ENCODE peak calls at places on chromosomes 11 and 22, in ten cellular contexts. One of them, this sample, is unnamed.

GRCh38 chr11:71454470-71455113 is 1.6 kb downstream of the NADSYN1 start:
- DNase-seq in psoas muscle: peak; percentile 6
- DNase-seq in PC-3: peak; percentile 58
- DNase-seq in upper lobe of right lung: no peak
- DNase-seq in left ventricle myocardium inferior: no peak
- DNase-seq in suprapubic skin: no peak
- DNase-seq in AG10803: no peak
- DNase-seq in transverse colon: peak; percentile 68
- DNase-seq in ascending aorta: no peak
- DNase-seq in tibial artery: no peak
- DNase-seq in this sample: no peak

GRCh38 chr22:27115816-27116256 is 458.4 kb downstream of the MIAT start:
- DNase-seq in PC-3: peak; percentile 41
- DNase-seq in ascending aorta: no peak
- DNase-seq in transverse colon: no peak
- DNase-seq in tibial artery: no peak
- DNase-seq in psoas muscle: no peak
- DNase-seq in left ventricle myocardium inferior: no peak
- DNase-seq in upper lobe of right lung: no peak
- DNase-seq in suprapubic skin: no peak
- DNase-seq in AG10803: peak; percentile 79
- DNase-seq in this sample: no peak

GRCh38 chr11:17542249-17542648 is 2.0 kb downstream of the USH1C start:
- DNase-seq in psoas muscle: no peak
- DNase-seq in tibial artery: no peak
- DNase-seq in transverse colon: peak; percentile 86
- DNase-seq in PC-3: no peak
- DNase-seq in ascending aorta: no peak
- DNase-seq in left ventricle myocardium inferior: peak; percentile 1
- DNase-seq in AG10803: no peak
- DNase-seq in upper lobe of right lung: no peak
- DNase-seq in suprapubic skin: no peak
- DNase-seq in this sample: no peak

GRCh38 chr11:67265633-67266423 is 445 bp upstream of the GRK2 start:
- DNase-seq in suprapubic skin: no peak
- DNase-seq in psoas muscle: peak; percentile 92
- DNase-seq in upper lobe of right lung: peak; percentile 91
- DNase-seq in PC-3: peak; percentile 77
- DNase-seq in AG10803: peak; percentile 43
- DNase-seq in transverse colon: peak; percentile 85
- DNase-seq in ascending aorta: peak; percentile 85
- DNase-seq in left ventricle myocardium inferior: peak; percentile 83
- DNase-seq in tibial artery: no peak
- DNase-seq in this sample: no peak

GRCh38 chr22:36101756-36102155 is 58.8 kb downstream of the APOL3 start:
- DNase-seq in left ventricle myocardium inferior: no peak
- DNase-seq in PC-3: no peak
- DNase-seq in ascending aorta: no peak
- DNase-seq in psoas muscle: no peak
- DNase-seq in suprapubic skin: no peak
- DNase-seq in AG10803: no peak
- DNase-seq in tibial artery: no peak
- DNase-seq in transverse colon: no peak
- DNase-seq in upper lobe of right lung: no peak
- DNase-seq in this sample: no peak

GRCh38 chr11:95877288-95877687 is 46.6 kb downstream of the MTMR2 start:
- DNase-seq in suprapubic skin: no peak
- DNase-seq in AG10803: peak; percentile 99
- DNase-seq in upper lobe of right lung: no peak
- DNase-seq in transverse colon: no peak
- DNase-seq in tibial artery: no peak
- DNase-seq in psoas muscle: no peak
- DNase-seq in left ventricle myocardium inferior: no peak
- DNase-seq in ascending aorta: no peak
- DNase-seq in PC-3: peak; percentile 63
- DNase-seq in this sample: peak; percentile 99

GRCh38 chr22:33300165-33300564 is 242.0 kb upstream of the SYN3 start:
- DNase-seq in ascending aorta: no peak
- DNase-seq in psoas muscle: no peak
- DNase-seq in PC-3: no peak
- DNase-seq in left ventricle myocardium inferior: peak; percentile 40
- DNase-seq in tibial artery: no peak
- DNase-seq in AG10803: no peak
- DNase-seq in suprapubic skin: no peak
- DNase-seq in transverse colon: no peak
- DNase-seq in upper lobe of right lung: no peak
- DNase-seq in this sample: no peak

GRCh38 chr11:131495417-131495816 is 125.0 kb downstream of the NTM start:
- DNase-seq in PC-3: no peak
- DNase-seq in transverse colon: peak; percentile 20
- DNase-seq in left ventricle myocardium inferior: peak; percentile 67
- DNase-seq in tibial artery: no peak
- DNase-seq in upper lobe of right lung: no peak
- DNase-seq in AG10803: no peak
- DNase-seq in psoas muscle: peak; percentile 71
- DNase-seq in suprapubic skin: no peak
- DNase-seq in ascending aorta: no peak
- DNase-seq in this sample: no peak

GRCh38 chr22:17217179-17217578 is 2.1 kb downstream of the ADA2 start:
- DNase-seq in AG10803: no peak
- DNase-seq in suprapubic skin: no peak
- DNase-seq in transverse colon: no peak
- DNase-seq in ascending aorta: no peak
- DNase-seq in psoas muscle: no peak
- DNase-seq in upper lobe of right lung: no peak
- DNase-seq in PC-3: no peak
- DNase-seq in left ventricle myocardium inferior: no peak
- DNase-seq in tibial artery: no peak
- DNase-seq in this sample: no peak

DNA sequence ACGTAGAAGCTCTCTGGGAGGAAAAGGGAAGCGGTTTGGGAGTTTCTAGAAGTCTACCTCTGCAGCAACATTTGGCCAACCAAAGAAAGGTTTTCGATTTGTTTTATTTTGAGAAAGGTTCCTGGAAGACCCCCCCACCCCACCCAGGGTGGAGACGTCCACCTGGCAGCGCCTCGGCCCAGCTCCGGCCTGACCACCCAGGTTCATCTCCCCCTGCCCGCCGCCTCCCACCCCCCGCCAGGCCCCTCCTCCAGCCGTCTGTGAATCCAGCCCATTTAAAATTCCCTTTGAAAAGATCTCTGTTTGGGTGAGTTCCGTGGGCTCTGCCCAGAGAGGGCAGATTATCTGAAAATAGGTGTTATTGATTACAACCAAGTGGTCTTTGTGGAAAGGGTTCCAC is 43.3 kb downstream of the KCNJ1 start:
- DNase-seq in transverse colon: no peak
- DNase-seq in psoas muscle: no peak
- DNase-seq in tibial artery: no peak
- DNase-seq in left ventricle myocardium inferior: no peak
- DNase-seq in AG10803: no peak
- DNase-seq in suprapubic skin: no peak
- DNase-seq in ascending aorta: no peak
- DNase-seq in upper lobe of right lung: no peak
- DNase-seq in PC-3: no peak
- DNase-seq in this sample: no peak
- H3K4me3 ChIP-seq in transverse colon: no peak overlapping the region
- H3K4me3 ChIP-seq in psoas muscle: no peak overlapping the region
- H3K4me3 ChIP-seq in tibial artery: peak overlapping the region; percentile 50
- H3K4me3 ChIP-seq in left ventricle myocardium inferior: peak overlapping the region; percentile 48
- H3K4me3 ChIP-seq in AG10803: no peak overlapping the region
- H3K4me3 ChIP-seq in suprapubic skin: no peak overlapping the region
- H3K4me3 ChIP-seq in ascending aorta: peak overlapping the region; percentile 58
- H3K4me3 ChIP-seq in upper lobe of right lung: peak overlapping the region; percentile 21
- H3K4me3 ChIP-seq in PC-3: no peak overlapping the region
- H3K4me3 ChIP-seq in this sample: no peak overlapping the region

GRCh38 chr22:28597665-28598064 is 82.0 kb downstream of the TTC28 start:
- DNase-seq in PC-3: no peak
- DNase-seq in transverse colon: no peak
- DNase-seq in left ventricle myocardium inferior: no peak
- DNase-seq in suprapubic skin: no peak
- DNase-seq in tibial artery: no peak
- DNase-seq in AG10803: no peak
- DNase-seq in ascending aorta: no peak
- DNase-seq in psoas muscle: no peak
- DNase-seq in upper lobe of right lung: no peak
- DNase-seq in this sample: no peak

GRCh38 chr22:28599693-28600092 is 79.9 kb downstream of the TTC28 start:
- DNase-seq in transverse colon: no peak
- DNase-seq in suprapubic skin: no peak
- DNase-seq in AG10803: no peak
- DNase-seq in left ventricle myocardium inferior: no peak
- DNase-seq in ascending aorta: no peak
- DNase-seq in tibial artery: no peak
- DNase-seq in upper lobe of right lung: no peak
- DNase-seq in PC-3: no peak
- DNase-seq in psoas muscle: no peak
- DNase-seq in this sample: no peak

GRCh38 chr22:28604961-28605360 is 74.7 kb downstream of the TTC28 start:
- DNase-seq in upper lobe of right lung: no peak
- DNase-seq in tibial artery: no peak
- DNase-seq in PC-3: no peak
- DNase-seq in suprapubic skin: no peak
- DNase-seq in AG10803: peak; percentile 12
- DNase-seq in transverse colon: no peak
- DNase-seq in psoas muscle: no peak
- DNase-seq in left ventricle myocardium inferior: no peak
- DNase-seq in ascending aorta: no peak
- DNase-seq in this sample: no peak

GRCh38 chr22:28601915-28602314 is 77.7 kb downstream of the TTC28 start:
- DNase-seq in ascending aorta: no peak
- DNase-seq in psoas muscle: no peak
- DNase-seq in upper lobe of right lung: no peak
- DNase-seq in left ventricle myocardium inferior: no peak
- DNase-seq in PC-3: no peak
- DNase-seq in suprapubic skin: no peak
- DNase-seq in tibial artery: no peak
- DNase-seq in AG10803: no peak
- DNase-seq in transverse colon: no peak
- DNase-seq in this sample: no peak

DNA sequence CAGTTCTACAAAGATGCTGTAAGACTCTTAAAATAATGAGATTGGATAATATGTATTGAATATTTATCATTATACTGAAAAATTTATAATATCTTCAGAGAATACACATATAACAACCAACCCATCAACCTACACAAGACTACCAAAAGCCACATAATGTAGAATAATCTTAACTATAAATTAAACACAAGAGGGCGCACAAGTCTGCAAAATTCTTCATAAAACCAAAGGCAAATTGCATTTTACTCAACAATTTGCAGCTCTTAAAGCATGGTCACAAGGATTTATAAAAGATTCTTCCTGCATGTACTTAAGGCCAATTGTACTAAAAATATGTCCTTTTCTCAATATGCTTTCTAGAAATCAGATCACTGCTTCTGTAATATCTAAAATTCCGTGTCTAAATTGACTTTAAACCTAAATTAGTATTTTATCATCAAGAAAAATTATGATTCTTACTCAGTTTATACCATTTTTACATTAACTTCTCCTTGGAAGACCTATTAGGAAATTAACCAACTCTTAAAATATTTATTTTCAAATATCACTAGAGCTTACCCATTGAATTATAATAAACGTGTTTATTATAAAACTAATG is 79.0 kb downstream of the TTC28 start:
- DNase-seq in ascending aorta: no peak
- DNase-seq in left ventricle myocardium inferior: no peak
- DNase-seq in suprapubic skin: no peak
- DNase-seq in upper lobe of right lung: no peak
- DNase-seq in PC-3: peak; percentile 70
- DNase-seq in psoas muscle: no peak
- DNase-seq in tibial artery: no peak
- DNase-seq in transverse colon: no peak
- DNase-seq in AG10803: peak; percentile 67
- DNase-seq in this sample: peak; percentile 28
- TF ChIP-seq CTCF in ascending aorta: peak; percentile 50
- TF ChIP-seq CTCF in left ventricle myocardium inferior: peak; percentile 64
- TF ChIP-seq CTCF in suprapubic skin: peak; percentile 37
- TF ChIP-seq CTCF in upper lobe of right lung: peak; percentile 61
- TF ChIP-seq CTCF in PC-3: peak; percentile 66
- TF ChIP-seq CTCF in psoas muscle: peak; percentile 63
- TF ChIP-seq CTCF in tibial artery: peak; percentile 68
- TF ChIP-seq CTCF in transverse colon: peak; percentile 52
- TF ChIP-seq CTCF in AG10803: peak; percentile 54
- TF ChIP-seq CTCF in this sample: no peak

GRCh38 chr22:20084547-20085413 is 4.7 kb downstream of the DGCR8 start:
- DNase-seq in tibial artery: no peak
- DNase-seq in transverse colon: no peak
- DNase-seq in upper lobe of right lung: no peak
- DNase-seq in AG10803: no peak
- DNase-seq in suprapubic skin: no peak
- DNase-seq in PC-3: no peak
- DNase-seq in ascending aorta: no peak
- DNase-seq in left ventricle myocardium inferior: no peak
- DNase-seq in psoas muscle: peak; percentile 78
- DNase-seq in this sample: no peak

GRCh38 chr22:20086101-20086599 is 6.1 kb downstream of the DGCR8 start:
- DNase-seq in AG10803: no peak
- DNase-seq in left ventricle myocardium inferior: no peak
- DNase-seq in ascending aorta: no peak
- DNase-seq in tibial artery: no peak
- DNase-seq in PC-3: no peak
- DNase-seq in psoas muscle: no peak
- DNase-seq in upper lobe of right lung: no peak
- DNase-seq in suprapubic skin: no peak
- DNase-seq in transverse colon: no peak
- DNase-seq in this sample: no peak

GRCh38 chr22:20083157-20083890 is 3.3 kb downstream of the DGCR8 start:
- DNase-seq in transverse colon: no peak
- DNase-seq in ascending aorta: no peak
- DNase-seq in left ventricle myocardium inferior: no peak
- DNase-seq in AG10803: no peak
- DNase-seq in psoas muscle: no peak
- DNase-seq in upper lobe of right lung: no peak
- DNase-seq in suprapubic skin: no peak
- DNase-seq in PC-3: no peak
- DNase-seq in tibial artery: no peak
- DNase-seq in this sample: no peak

GRCh38 chr22:20085651-20086050 is 5.6 kb downstream of the DGCR8 start:
- DNase-seq in left ventricle myocardium inferior: no peak
- DNase-seq in upper lobe of right lung: no peak
- DNase-seq in PC-3: no peak
- DNase-seq in ascending aorta: no peak
- DNase-seq in tibial artery: no peak
- DNase-seq in suprapubic skin: no peak
- DNase-seq in psoas muscle: no peak
- DNase-seq in AG10803: no peak
- DNase-seq in transverse colon: no peak
- DNase-seq in this sample: no peak

GRCh38 chr22:20083891-20084546 is 4.0 kb downstream of the DGCR8 start:
- DNase-seq in suprapubic skin: no peak
- DNase-seq in AG10803: no peak
- DNase-seq in ascending aorta: no peak
- DNase-seq in upper lobe of right lung: no peak
- DNase-seq in psoas muscle: no peak
- DNase-seq in transverse colon: no peak
- DNase-seq in PC-3: no peak
- DNase-seq in left ventricle myocardium inferior: no peak
- DNase-seq in tibial artery: no peak
- DNase-seq in this sample: no peak
- H3K4me3 ChIP-seq in suprapubic skin: no peak overlapping the region
- H3K4me3 ChIP-seq in AG10803: no peak overlapping the region
- H3K4me3 ChIP-seq in ascending aorta: no peak overlapping the region
- H3K4me3 ChIP-seq in upper lobe of right lung: no peak overlapping the region
- H3K4me3 ChIP-seq in psoas muscle: no peak overlapping the region
- H3K4me3 ChIP-seq in transverse colon: no peak overlapping the region
- H3K4me3 ChIP-seq in PC-3: no peak overlapping the region
- H3K4me3 ChIP-seq in left ventricle myocardium inferior: no peak overlapping the region
- H3K4me3 ChIP-seq in tibial artery: no peak overlapping the region
- H3K4me3 ChIP-seq in this sample: no peak overlapping the region

GRCh38 chr22:19495562-19496323 is 16.0 kb downstream of the CDC45 start:
- DNase-seq in transverse colon: no peak
- DNase-seq in left ventricle myocardium inferior: no peak
- DNase-seq in upper lobe of right lung: no peak
- DNase-seq in ascending aorta: no peak
- DNase-seq in suprapubic skin: no peak
- DNase-seq in tibial artery: no peak
- DNase-seq in PC-3: peak; percentile 22
- DNase-seq in AG10803: peak; percentile 39
- DNase-seq in psoas muscle: no peak
- DNase-seq in this sample: no peak
- TF ChIP-seq CTCF in transverse colon: no peak
- TF ChIP-seq CTCF in left ventricle myocardium inferior: peak; percentile 49
- TF ChIP-seq CTCF in upper lobe of right lung: peak; percentile 30
- TF ChIP-seq CTCF in ascending aorta: no peak
- TF ChIP-seq CTCF in suprapubic skin: no peak
- TF ChIP-seq CTCF in tibial artery: no peak
- TF ChIP-seq CTCF in PC-3: peak; percentile 45
- TF ChIP-seq CTCF in AG10803: peak; percentile 33
- TF ChIP-seq CTCF in psoas muscle: peak; percentile 33
- TF ChIP-seq CTCF in this sample: peak; percentile 5

This sample was measured in AG04449.